ENCODE peak calls at places on chromosomes 1 and 21, in nine cellular contexts. One of them, this sample, is unnamed.

GRCh38 chr21:34818663-34819158 is 149.9 kb downstream of the CLIC6 start:
- DNase-seq in NCI-H774: no peak
- DNase-seq in NCI-H1417: no peak
- DNase-seq in MM.1S: no peak
- DNase-seq in NCI-H345: no peak
- DNase-seq in DMS153: no peak
- DNase-seq in upper lobe of right lung: no peak
- DNase-seq in NCI-H748 treated with DMSO at 0.1 percent for 48 hours: no peak
- DNase-seq in T-helper 2 cell: no peak
- DNase-seq in this sample: no peak

GRCh38 chr1:179742291-179742690 is 800 bp upstream of the FAM163A start:
- DNase-seq in NCI-H748 treated with DMSO at 0.1 percent for 48 hours: no peak
- DNase-seq in MM.1S: no peak
- DNase-seq in NCI-H345: no peak
- DNase-seq in upper lobe of right lung: no peak
- DNase-seq in T-helper 2 cell: no peak
- DNase-seq in DMS153: no peak
- DNase-seq in NCI-H774: no peak
- DNase-seq in NCI-H1417: no peak
- DNase-seq in this sample: no peak

GRCh38 chr21:33348728-33349127 is 24.0 kb downstream of the IFNAR1 start:
- DNase-seq in MM.1S: no peak
- DNase-seq in DMS153: no peak
- DNase-seq in upper lobe of right lung: no peak
- DNase-seq in NCI-H1417: no peak
- DNase-seq in T-helper 2 cell: no peak
- DNase-seq in NCI-H774: no peak
- DNase-seq in NCI-H748 treated with DMSO at 0.1 percent for 48 hours: no peak
- DNase-seq in NCI-H345: no peak
- DNase-seq in this sample: no peak

GRCh38 chr1:245046764-245047163 is 108.0 kb upstream of the KIF26B start:
- DNase-seq in MM.1S: no peak
- DNase-seq in upper lobe of right lung: no peak
- DNase-seq in NCI-H774: peak
- DNase-seq in NCI-H1417: peak
- DNase-seq in NCI-H748 treated with DMSO at 0.1 percent for 48 hours: no peak
- DNase-seq in DMS153: peak
- DNase-seq in NCI-H345: peak
- DNase-seq in T-helper 2 cell: no peak
- DNase-seq in this sample: peak

GRCh38 chr1:76130992-76131391 is 56.4 kb downstream of the ST6GALNAC3 start:
- DNase-seq in NCI-H345: no peak
- DNase-seq in NCI-H748 treated with DMSO at 0.1 percent for 48 hours: no peak
- DNase-seq in T-helper 2 cell: no peak
- DNase-seq in DMS153: no peak
- DNase-seq in MM.1S: no peak
- DNase-seq in upper lobe of right lung: no peak
- DNase-seq in NCI-H1417: no peak
- DNase-seq in NCI-H774: no peak
- DNase-seq in this sample: no peak

GRCh38 chr1:231040800-231041704 is 998 bp upstream of the FAM89A start:
- DNase-seq in NCI-H345: no peak
- DNase-seq in DMS153: no peak
- DNase-seq in NCI-H748 treated with DMSO at 0.1 percent for 48 hours: no peak
- DNase-seq in MM.1S: no peak
- DNase-seq in NCI-H1417: peak
- DNase-seq in upper lobe of right lung: peak
- DNase-seq in T-helper 2 cell: no peak
- DNase-seq in NCI-H774: no peak
- DNase-seq in this sample: no peak

GRCh38 chr1:235632538-235633219 is 16.9 kb downstream of the GNG4 start:
- DNase-seq in NCI-H774: no peak
- DNase-seq in NCI-H345: no peak
- DNase-seq in MM.1S: peak
- DNase-seq in NCI-H1417: no peak
- DNase-seq in NCI-H748 treated with DMSO at 0.1 percent for 48 hours: no peak
- DNase-seq in T-helper 2 cell: no peak
- DNase-seq in upper lobe of right lung: no peak
- DNase-seq in DMS153: no peak
- DNase-seq in this sample: no peak

GRCh38 chr1:66393586-66394334 is 140.2 kb upstream of the SGIP1 start:
- DNase-seq in DMS153: no peak
- DNase-seq in T-helper 2 cell: no peak
- DNase-seq in NCI-H774: no peak
- DNase-seq in upper lobe of right lung: peak
- DNase-seq in NCI-H345: no peak
- DNase-seq in MM.1S: no peak
- DNase-seq in NCI-H1417: no peak
- DNase-seq in NCI-H748 treated with DMSO at 0.1 percent for 48 hours: no peak
- DNase-seq in this sample: no peak

GRCh38 chr1:103106426-103107321 is 1.6 kb downstream of the COL11A1 start:
- DNase-seq in NCI-H748 treated with DMSO at 0.1 percent for 48 hours: no peak
- DNase-seq in NCI-H345: peak
- DNase-seq in upper lobe of right lung: peak
- DNase-seq in T-helper 2 cell: no peak
- DNase-seq in NCI-H774: peak
- DNase-seq in DMS153: peak
- DNase-seq in MM.1S: peak
- DNase-seq in NCI-H1417: peak
- DNase-seq in this sample: no peak

This sample was measured in NCI-H2107.